ENCODE peak calls at places on chromosomes 16 and 17, in five cellular contexts. R is EL; O is stimulated activated CD8-positive, alpha-beta memory T cell treated with anti-CD3 and anti-CD28 coated beads, Interleukin-2, amount 100 ng/mL, for 1 hour; M is activated T-helper 2 cell treated with anti-CD3 and anti-CD28 coated beads, Interferon-gamma antibody, Interleukin-2, Interleukin-4, amounts not matched to agents 10 μg/mL and 5 μg/mL and 100 μg/mL, durations not matched to agents 14 hours and 24 hours and 36 hours; T is retinal pigment epithelial cell. X is an unnamed sample.

GRCh38 chr17:69361156-69361555 is 34.2 kb upstream of the ABCA5 start:
- DNase-seq in R (no peak), O (no peak), M (no peak), T (no peak), X (no peak)

GRCh38 chr16:27230562-27230991 is 27.3 kb downstream of the KDM8 start:
- DNase-seq in R (no peak), O (peak; percentile 53), M (peak; percentile 73), T (no peak), X (peak; percentile 58)

GRCh38 chr17:80187493-80187892 is 17.7 kb downstream of the CARD14 start:
- DNase-seq in R (no peak), O (no peak), M (no peak), T (no peak), X (no peak)

GRCh38 chr17:28626818-28627217 is 12.8 kb upstream of the RSKR start:
- DNase-seq in R (no peak), O (no peak), M (no peak), T (no peak), X (no peak)

GRCh38 chr17:49360796-49361128 is 1.3 kb downstream of the ZNF652 start:
- DNase-seq in R (no peak), O (no peak), M (no peak), T (no peak), X (no peak)

GRCh38 chr16:68062910-68063393 is 22.2 kb upstream of the NFATC3 start:
- DNase-seq in R (no peak), O (no peak), M (no peak), T (no peak), X (no peak)

GRCh38 chr17:1211287-1211686 is 31.5 kb upstream of the ABR start:
- DNase-seq in R (no peak), O (no peak), M (no peak), T (no peak), X (no peak)

GRCh38 chr16:58306327-58306726 is 11.5 kb upstream of the PRSS54 start:
- DNase-seq in R (no peak), O (no peak), M (peak; percentile 21), T (peak; percentile 14), X (peak; percentile 23)

GRCh38 chr17:77690271-77691161 is 268.0 kb upstream of the TNRC6C start:
- DNase-seq in R (no peak), O (no peak), M (no peak), T (no peak), X (peak; percentile 55)

GRCh38 chr16:84013787-84014569 is 28.6 kb downstream of the SLC38A8 start:
- DNase-seq in R (peak; percentile 73), O (no peak), M (peak; percentile 72), T (peak; percentile 51), X (peak; percentile 97)

GRCh38 chr16:77696149-77696548 is 26.2 kb upstream of the NUDT7 start:
- DNase-seq in R (no peak), O (no peak), M (no peak), T (no peak), X (no peak)

GRCh38 chr16:8621572-8622314 is at the start of gene METTL22:
- DNase-seq in R (peak; percentile 84), O (peak; percentile 81), M (peak; percentile 87), T (peak; percentile 27), X (peak; percentile 96)

GRCh38 chr16:55435387-55435786 is 43.6 kb upstream of the MMP2 start:
- DNase-seq in R (no peak), O (no peak), M (no peak), T (no peak), X (no peak)

GRCh38 chr16:57145046-57145963 is 40.5 kb downstream of the PSME3IP1 start:
- DNase-seq in R (no peak), O (no peak), M (no peak), T (no peak), X (no peak)

GRCh38 chr17:42282478-42283080 is 5.7 kb upstream of the STAT5A start:
- DNase-seq in R (no peak), O (no peak), M (no peak), T (no peak), X (no peak)

GRCh38 chr16:56266981-56267607 is 75.8 kb downstream of the GNAO1 start:
- DNase-seq in R (no peak), O (no peak), M (no peak), T (no peak), X (no peak)

GRCh38 chr16:78443300-78443604 is 343.8 kb downstream of the WWOX start:
- DNase-seq in R (no peak), O (no peak), M (no peak), T (no peak), X (no peak)

X was measured in RPMI8226.